ENCODE peak calls at places on chromosomes 5 and 9, in six cellular contexts. One of them, this sample, is unnamed.

GRCh38 chr9:15485836-15486678 is 24.7 kb downstream of the PSIP1 start:
- DNase-seq in GM20000: no peak
- DNase-seq in neural crest cell: no peak
- DNase-seq in stomach: no peak
- DNase-seq in CD8-positive, alpha-beta T cell: no peak
- DNase-seq in left ventricle myocardium inferior: no peak
- DNase-seq in this sample: no peak

GRCh38 chr5:176816791-176817272 is 6.5 kb downstream of the UNC5A start:
- DNase-seq in GM20000: no peak
- DNase-seq in left ventricle myocardium inferior: no peak
- DNase-seq in stomach: no peak
- DNase-seq in neural crest cell: no peak
- DNase-seq in CD8-positive, alpha-beta T cell: no peak
- DNase-seq in this sample: no peak

GRCh38 chr5:15566789-15567188 is 66.8 kb downstream of the FBXL7 start:
- DNase-seq in left ventricle myocardium inferior: no peak
- DNase-seq in stomach: no peak
- DNase-seq in neural crest cell: no peak
- DNase-seq in CD8-positive, alpha-beta T cell: no peak
- DNase-seq in GM20000: no peak
- DNase-seq in this sample: no peak

GRCh38 chr9:2991292-2991691 is 147.4 kb upstream of the PUM3 start:
- DNase-seq in stomach: no peak
- DNase-seq in CD8-positive, alpha-beta T cell: no peak
- DNase-seq in GM20000: no peak
- DNase-seq in left ventricle myocardium inferior: no peak
- DNase-seq in neural crest cell: no peak
- DNase-seq in this sample: no peak

GRCh38 chr5:2105141-2105540 is 222.4 kb upstream of the IRX4 start:
- DNase-seq in GM20000: no peak
- DNase-seq in neural crest cell: no peak
- DNase-seq in CD8-positive, alpha-beta T cell: no peak
- DNase-seq in left ventricle myocardium inferior: no peak
- DNase-seq in stomach: no peak
- DNase-seq in this sample: no peak

GRCh38 chr5:134132372-134133212 is 18.1 kb downstream of the TCF7 start:
- DNase-seq in neural crest cell: no peak
- DNase-seq in stomach: no peak
- DNase-seq in CD8-positive, alpha-beta T cell: peak; percentile 72
- DNase-seq in GM20000: peak; percentile 70
- DNase-seq in left ventricle myocardium inferior: peak; percentile 9
- DNase-seq in this sample: no peak

GRCh38 chr9:5025416-5025815 is 40.3 kb downstream of the JAK2 start:
- DNase-seq in left ventricle myocardium inferior: no peak
- DNase-seq in CD8-positive, alpha-beta T cell: no peak
- DNase-seq in neural crest cell: no peak
- DNase-seq in GM20000: no peak
- DNase-seq in stomach: no peak
- DNase-seq in this sample: no peak

GRCh38 chr5:159990506-159990905 is 18.4 kb upstream of the TTC1 start:
- DNase-seq in neural crest cell: no peak
- DNase-seq in GM20000: no peak
- DNase-seq in left ventricle myocardium inferior: no peak
- DNase-seq in CD8-positive, alpha-beta T cell: no peak
- DNase-seq in stomach: no peak
- DNase-seq in this sample: no peak

GRCh38 chr5:53008751-53009150 is 19.6 kb downstream of the ITGA2 start:
- DNase-seq in CD8-positive, alpha-beta T cell: no peak
- DNase-seq in neural crest cell: no peak
- DNase-seq in GM20000: peak; percentile 42
- DNase-seq in stomach: no peak
- DNase-seq in left ventricle myocardium inferior: no peak
- DNase-seq in this sample: peak; percentile 63

GRCh38 chr5:169635933-169636332 is 1.1 kb upstream of the DOCK2 start:
- DNase-seq in neural crest cell: no peak
- DNase-seq in left ventricle myocardium inferior: no peak
- DNase-seq in CD8-positive, alpha-beta T cell: no peak
- DNase-seq in GM20000: no peak
- DNase-seq in stomach: no peak
- DNase-seq in this sample: no peak

GRCh38 chr9:131417264-131418142 is 23.6 kb downstream of the PRRC2B start:
- DNase-seq in GM20000: peak; percentile 47
- DNase-seq in left ventricle myocardium inferior: no peak
- DNase-seq in CD8-positive, alpha-beta T cell: no peak
- DNase-seq in stomach: no peak
- DNase-seq in neural crest cell: no peak
- DNase-seq in this sample: no peak

GRCh38 chr9:110452227-110452801 is 114.7 kb upstream of the TXNDC8 start:
- DNase-seq in CD8-positive, alpha-beta T cell: no peak
- DNase-seq in left ventricle myocardium inferior: no peak
- DNase-seq in stomach: no peak
- DNase-seq in neural crest cell: no peak
- DNase-seq in GM20000: no peak
- DNase-seq in this sample: no peak

GRCh38 chr5:176425138-176425537 is 8.8 kb upstream of the CLTB start:
- DNase-seq in left ventricle myocardium inferior: no peak
- DNase-seq in GM20000: no peak
- DNase-seq in CD8-positive, alpha-beta T cell: no peak
- DNase-seq in stomach: no peak
- DNase-seq in neural crest cell: no peak
- DNase-seq in this sample: no peak

GRCh38 chr5:177546262-177546741 is 8.1 kb downstream of the FAM193B start:
- DNase-seq in GM20000: no peak
- DNase-seq in stomach: no peak
- DNase-seq in left ventricle myocardium inferior: no peak
- DNase-seq in neural crest cell: no peak
- DNase-seq in CD8-positive, alpha-beta T cell: no peak
- DNase-seq in this sample: peak; percentile 72

GRCh38 chr9:125889524-125890473 is 142.6 kb downstream of the PBX3 start:
- DNase-seq in left ventricle myocardium inferior: peak; percentile 39
- DNase-seq in neural crest cell: peak; percentile 45
- DNase-seq in CD8-positive, alpha-beta T cell: peak; percentile 16
- DNase-seq in stomach: peak; percentile 43
- DNase-seq in GM20000: peak; percentile 81
- DNase-seq in this sample: peak; percentile 44

GRCh38 chr9:4197548-4197947 is 102.3 kb downstream of the GLIS3 start:
- DNase-seq in left ventricle myocardium inferior: no peak
- DNase-seq in neural crest cell: no peak
- DNase-seq in stomach: no peak
- DNase-seq in GM20000: peak; percentile 18
- DNase-seq in CD8-positive, alpha-beta T cell: no peak
- DNase-seq in this sample: no peak

DNA sequence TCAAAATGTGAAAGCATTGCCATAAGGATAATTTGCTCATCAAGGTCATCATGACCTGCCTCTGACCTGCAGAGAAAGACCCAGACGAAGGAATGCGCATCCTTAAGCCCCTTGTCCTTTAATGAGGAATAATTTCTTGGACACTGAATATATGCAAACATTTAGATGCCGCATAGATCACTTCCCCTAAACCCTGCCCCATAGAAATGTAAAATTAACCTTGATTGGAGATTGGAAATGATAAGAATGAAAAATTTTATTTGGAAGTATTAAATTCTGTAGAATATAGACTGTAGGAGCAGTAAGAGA is 233.1 kb downstream of the ARHGAP26 start:
- DNase-seq in left ventricle myocardium inferior: no peak
- DNase-seq in neural crest cell: no peak
- DNase-seq in CD8-positive, alpha-beta T cell: no peak
- DNase-seq in stomach: no peak
- DNase-seq in GM20000: no peak
- DNase-seq in this sample: no peak
- TF ChIP-seq CTCF in left ventricle myocardium inferior: no peak
- TF ChIP-seq CTCF in neural crest cell: no peak
- TF ChIP-seq CTCF in CD8-positive, alpha-beta T cell: peak; percentile 31
- TF ChIP-seq CTCF in stomach: no peak
- TF ChIP-seq CTCF in GM20000: no peak
- TF ChIP-seq CTCF in this sample: no peak

GRCh38 chr5:1013948-1014301 is 5.3 kb downstream of the NKD2 start:
- DNase-seq in GM20000: no peak
- DNase-seq in neural crest cell: no peak
- DNase-seq in stomach: no peak
- DNase-seq in left ventricle myocardium inferior: no peak
- DNase-seq in CD8-positive, alpha-beta T cell: no peak
- DNase-seq in this sample: no peak

GRCh38 chr5:1015545-1015944 is 6.9 kb downstream of the NKD2 start:
- DNase-seq in CD8-positive, alpha-beta T cell: no peak
- DNase-seq in left ventricle myocardium inferior: peak; percentile 6
- DNase-seq in neural crest cell: no peak
- DNase-seq in stomach: no peak
- DNase-seq in GM20000: no peak
- DNase-seq in this sample: no peak

GRCh38 chr5:1014346-1014745 is 5.7 kb downstream of the NKD2 start:
- DNase-seq in left ventricle myocardium inferior: peak; percentile 2
- DNase-seq in stomach: no peak
- DNase-seq in CD8-positive, alpha-beta T cell: no peak
- DNase-seq in neural crest cell: no peak
- DNase-seq in GM20000: no peak
- DNase-seq in this sample: no peak

GRCh38 chr5:1016036-1016435 is 7.4 kb downstream of the NKD2 start:
- DNase-seq in GM20000: no peak
- DNase-seq in CD8-positive, alpha-beta T cell: no peak
- DNase-seq in left ventricle myocardium inferior: peak; percentile 13
- DNase-seq in neural crest cell: no peak
- DNase-seq in stomach: no peak
- DNase-seq in this sample: no peak

DNA sequence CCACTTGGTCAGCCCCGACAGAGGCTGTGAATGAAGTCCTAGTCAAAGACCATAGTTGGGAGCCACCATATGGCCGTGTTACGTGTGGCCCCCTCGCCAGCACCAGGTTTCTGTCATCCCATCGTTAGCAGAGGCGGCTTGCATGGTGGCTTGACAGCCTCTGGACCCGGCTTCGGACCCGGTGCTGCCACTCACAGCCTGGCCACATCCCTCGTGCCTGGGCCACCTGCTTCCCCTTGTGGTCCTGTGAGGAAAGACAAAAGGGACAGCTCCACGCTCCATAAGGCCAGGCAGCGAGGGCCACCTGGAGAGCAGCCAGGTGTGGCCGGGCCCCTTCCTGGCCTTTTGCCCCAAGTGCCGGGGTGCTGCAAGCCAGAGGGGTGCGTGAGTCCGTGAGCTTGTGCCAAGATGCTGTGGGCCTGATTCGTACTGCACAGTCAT is 6.2 kb downstream of the NKD2 start:
- DNase-seq in neural crest cell: no peak
- DNase-seq in GM20000: no peak
- DNase-seq in CD8-positive, alpha-beta T cell: no peak
- DNase-seq in left ventricle myocardium inferior: peak; percentile 15
- DNase-seq in stomach: no peak
- DNase-seq in this sample: no peak
- TF ChIP-seq CTCF in neural crest cell: no peak
- TF ChIP-seq CTCF in GM20000: no peak
- TF ChIP-seq CTCF in CD8-positive, alpha-beta T cell: no peak
- TF ChIP-seq CTCF in left ventricle myocardium inferior: no peak
- TF ChIP-seq CTCF in stomach: no peak
- TF ChIP-seq CTCF in this sample: no peak

DNA sequence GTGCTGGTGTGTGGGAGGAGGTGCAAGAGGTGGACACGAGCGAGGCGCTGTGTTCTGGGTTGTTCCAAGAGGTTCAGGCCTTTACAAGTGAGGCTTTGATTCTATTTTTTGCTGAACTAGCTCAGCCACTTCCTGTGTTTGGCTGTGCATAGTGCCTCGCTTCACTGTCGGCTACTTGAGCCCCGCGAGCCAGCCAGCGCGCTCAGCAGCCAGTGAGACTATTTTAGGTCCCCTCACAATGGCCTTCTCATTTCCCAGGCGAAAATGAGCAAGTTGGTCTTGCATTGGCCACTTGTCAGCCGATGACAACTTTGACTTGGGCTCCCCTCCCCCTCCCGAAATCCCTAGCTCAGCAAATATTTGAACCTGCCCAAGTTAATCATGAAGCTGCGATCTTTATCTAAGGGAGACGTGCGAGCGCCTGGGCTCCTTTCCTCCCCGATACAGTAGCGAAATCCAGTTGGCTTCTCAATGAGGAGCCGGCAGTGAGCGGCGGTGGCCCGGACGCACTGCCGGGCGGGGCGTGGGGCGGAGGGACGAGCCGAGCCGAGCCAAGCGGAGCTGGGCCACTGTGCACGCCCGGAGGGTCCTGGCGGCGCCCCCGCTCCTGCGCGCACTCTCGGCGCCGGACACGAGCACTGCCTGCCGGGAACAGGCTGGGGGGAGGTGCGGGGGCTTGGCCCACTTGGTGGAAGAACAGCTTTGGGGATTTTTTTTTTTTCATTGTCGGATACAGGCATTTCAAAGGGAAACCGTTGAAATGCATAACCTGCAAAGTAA is 72.6 kb downstream of the PIK3R1 start:
- DNase-seq in GM20000: peak; percentile 80
- DNase-seq in left ventricle myocardium inferior: peak; percentile 76
- DNase-seq in CD8-positive, alpha-beta T cell: peak; percentile 31
- DNase-seq in stomach: peak; percentile 66
- DNase-seq in neural crest cell: peak; percentile 59
- DNase-seq in this sample: peak; percentile 58
- TF ChIP-seq CTCF in GM20000: no peak
- TF ChIP-seq CTCF in left ventricle myocardium inferior: no peak
- TF ChIP-seq CTCF in CD8-positive, alpha-beta T cell: no peak
- TF ChIP-seq CTCF in stomach: no peak
- TF ChIP-seq CTCF in neural crest cell: no peak
- TF ChIP-seq CTCF in this sample: no peak

GRCh38 chr5:164185000-164185399 is 679.6 kb downstream of the MAT2B start:
- DNase-seq in neural crest cell: no peak
- DNase-seq in GM20000: no peak
- DNase-seq in left ventricle myocardium inferior: no peak
- DNase-seq in stomach: no peak
- DNase-seq in CD8-positive, alpha-beta T cell: no peak
- DNase-seq in this sample: no peak
- TF ChIP-seq CTCF in neural crest cell: no peak
- TF ChIP-seq CTCF in GM20000: no peak
- TF ChIP-seq CTCF in left ventricle myocardium inferior: no peak
- TF ChIP-seq CTCF in stomach: no peak
- TF ChIP-seq CTCF in CD8-positive, alpha-beta T cell: no peak
- TF ChIP-seq CTCF in this sample: no peak

GRCh38 chr5:113090336-113091106 is 113.9 kb downstream of the DCP2 start:
- DNase-seq in left ventricle myocardium inferior: no peak
- DNase-seq in neural crest cell: no peak
- DNase-seq in GM20000: no peak
- DNase-seq in CD8-positive, alpha-beta T cell: no peak
- DNase-seq in stomach: no peak
- DNase-seq in this sample: no peak
- TF ChIP-seq CTCF in left ventricle myocardium inferior: no peak
- TF ChIP-seq CTCF in neural crest cell: no peak
- TF ChIP-seq CTCF in GM20000: no peak
- TF ChIP-seq CTCF in CD8-positive, alpha-beta T cell: no peak
- TF ChIP-seq CTCF in stomach: no peak
- TF ChIP-seq CTCF in this sample: no peak

GRCh38 chr5:178590141-178590923 is at the start of gene COL23A1:
- DNase-seq in left ventricle myocardium inferior: peak; percentile 72
- DNase-seq in neural crest cell: peak; percentile 66
- DNase-seq in CD8-positive, alpha-beta T cell: peak; percentile 20
- DNase-seq in GM20000: peak; percentile 74
- DNase-seq in stomach: peak; percentile 28
- DNase-seq in this sample: no peak
- TF ChIP-seq CTCF in left ventricle myocardium inferior: peak; percentile 73
- TF ChIP-seq CTCF in neural crest cell: peak; percentile 87
- TF ChIP-seq CTCF in CD8-positive, alpha-beta T cell: peak; percentile 62
- TF ChIP-seq CTCF in GM20000: no peak
- TF ChIP-seq CTCF in stomach: peak; percentile 36
- TF ChIP-seq CTCF in this sample: peak; percentile 75